ENCODE peak calls at places on chromosomes 1 and 21, in eight cellular contexts. B is lower lobe of right lung; F is CD8-positive, alpha-beta memory T cell; J is upper lobe of right lung; Q is brain microvascular endothelial cell; X is psoas muscle; O is foreskin fibroblast; M is right lobe of liver. R is an unnamed sample.

GRCh38 chr1:206422525-206422924 is 47.8 kb upstream of the IKBKE start:
- DNase-seq in J (no peak), B (no peak), F (no peak), X (no peak), M (peak), Q (no peak), O (no peak), R (no peak)

GRCh38 chr1:170162385-170163226 is 16.8 kb downstream of the NTMT2 start:
- DNase-seq in M (no peak), X (no peak), J (no peak), O (peak), B (no peak), F (no peak), Q (peak), R (peak)

GRCh38 chr1:205554016-205554811 is 49.7 kb downstream of the CDK18 start:
- DNase-seq in Q (no peak), J (no peak), X (no peak), M (no peak), B (no peak), O (no peak), F (no peak), R (no peak)

GRCh38 chr1:18645172-18646090 is 14.8 kb downstream of the PAX7 start:
- DNase-seq in M (no peak), F (peak), J (no peak), O (no peak), Q (no peak), X (no peak), B (no peak), R (no peak)

GRCh38 chr21:42337830-42338729 is 12.7 kb downstream of the TFF2 start:
- DNase-seq in X (peak), B (peak), Q (peak), O (peak), F (peak), J (peak), M (peak), R (peak)

GRCh38 chr1:245401881-245402598 is 247.3 kb downstream of the KIF26B start:
- DNase-seq in F (no peak), J (no peak), O (no peak), M (no peak), Q (no peak), X (no peak), B (no peak), R (no peak)

GRCh38 chr1:212959266-212960220 is 9.2 kb downstream of the VASH2 start:
- DNase-seq in M (no peak), F (no peak), Q (no peak), J (no peak), O (no peak), B (no peak), X (no peak), R (no peak)

GRCh38 chr21:32520885-32521735 is 64.2 kb downstream of the TCP10L start:
- DNase-seq in X (peak), O (peak), J (peak), M (peak), B (peak), F (no peak), Q (peak), R (peak)

GRCh38 chr1:95407864-95408291 is 173.9 kb downstream of the RWDD3 start:
- DNase-seq in J (no peak), O (no peak), M (no peak), F (no peak), X (no peak), B (no peak), Q (no peak), R (no peak)

GRCh38 chr1:91621360-91621759 is 120.7 kb downstream of the CDC7 start:
- DNase-seq in M (no peak), X (no peak), F (no peak), B (no peak), O (no peak), Q (no peak), J (no peak), R (no peak)

GRCh38 chr1:206470692-206471414 is 577 bp downstream of the IKBKE start:
- DNase-seq in O (peak), B (no peak), F (peak), X (no peak), J (peak), M (no peak), Q (peak), R (peak)

GRCh38 chr21:42285569-42286245 is 29.5 kb downstream of the TFF3 start:
- DNase-seq in J (no peak), M (no peak), O (no peak), X (no peak), F (no peak), Q (no peak), B (no peak), R (no peak)

GRCh38 chr1:75203415-75204277 is 69.5 kb downstream of the LHX8 start:
- DNase-seq in B (no peak), J (no peak), M (no peak), F (no peak), Q (peak), X (no peak), O (peak), R (no peak)

GRCh38 chr1:76865696-76866291 is 1.5 kb upstream of the ST6GALNAC5 start:
- DNase-seq in M (no peak), B (no peak), J (no peak), Q (no peak), F (no peak), X (no peak), O (no peak), R (no peak)

GRCh38 chr1:244751271-244751895 is 84.1 kb upstream of the COX20 start:
- DNase-seq in F (no peak), O (no peak), Q (no peak), J (peak), X (no peak), M (no peak), B (no peak), R (no peak)

GRCh38 chr1:214475331-214475730 is 76.1 kb downstream of the PTPN14 start:
- DNase-seq in Q (no peak), B (no peak), F (no peak), M (no peak), X (no peak), O (no peak), J (no peak), R (no peak)

GRCh38 chr1:156281281-156282142 is 1.1 kb downstream of the SMG5 start:
- DNase-seq in F (peak), J (no peak), Q (peak), M (no peak), O (peak), X (peak), B (no peak), R (peak)

GRCh38 chr21:27192286-27192685 is 225.4 kb upstream of the ADAMTS5 start:
- DNase-seq in X (no peak), F (no peak), M (no peak), Q (no peak), O (peak), B (no peak), J (no peak), R (no peak)

GRCh38 chr1:3610165-3610822 is 1.0 kb downstream of the MEGF6 start:
- DNase-seq in X (no peak), M (no peak), O (no peak), F (no peak), B (no peak), J (no peak), Q (no peak), R (no peak)

GRCh38 chr1:22875851-22876250 is 96.8 kb downstream of the LACTBL1 start:
- DNase-seq in F (no peak), B (no peak), Q (no peak), J (no peak), M (no peak), X (no peak), O (no peak), R (no peak)

GRCh38 chr1:41632788-41633575 is 148.5 kb upstream of the EDN2 start:
- DNase-seq in J (no peak), F (no peak), O (no peak), Q (no peak), X (no peak), B (no peak), M (no peak), R (no peak)

GRCh38 chr1:24127134-24127800 is 15.3 kb upstream of the MYOM3 start:
- DNase-seq in M (no peak), J (peak), B (no peak), F (no peak), O (no peak), X (no peak), Q (no peak), R (no peak)

GRCh38 chr1:207997486-207998268 is 86.8 kb upstream of the CD34 start:
- DNase-seq in J (peak), X (peak), F (peak), Q (peak), B (peak), O (peak), M (peak), R (peak)

GRCh38 chr1:13960376-13960987 is 260.5 kb downstream of the PRDM2 start:
- DNase-seq in F (peak), J (peak), B (peak), M (peak), X (peak), O (peak), Q (peak), R (peak)

GRCh38 chr1:157732755-157733154 is 32.2 kb upstream of the FCRL3 start:
- DNase-seq in B (no peak), Q (no peak), O (no peak), J (no peak), M (no peak), F (no peak), X (no peak), R (no peak)

GRCh38 chr1:227846265-227846858 is 30.9 kb downstream of the PRSS38 start:
- DNase-seq in M (no peak), O (no peak), J (no peak), Q (no peak), X (no peak), B (no peak), F (no peak), R (no peak)

GRCh38 chr1:42035205-42035829 is 116.6 kb upstream of the HIVEP3 start:
- DNase-seq in M (peak), Q (peak), O (peak), X (peak), B (peak), J (peak), F (no peak), R (peak)

GRCh38 chr21:32298148-32298559 is 501 bp upstream of the MRAP start:
- DNase-seq in M (peak), Q (no peak), F (no peak), B (no peak), O (peak), J (no peak), X (no peak), R (no peak)

GRCh38 chr21:31326478-31327247 is 17.4 kb downstream of the TIAM1 start:
- DNase-seq in O (peak), M (no peak), X (no peak), J (no peak), B (no peak), Q (no peak), F (peak), R (peak)

GRCh38 chr1:243748706-243749283 is 101.2 kb downstream of the AKT3 start:
- DNase-seq in X (no peak), O (peak), B (no peak), M (no peak), J (no peak), F (peak), Q (peak), R (no peak)

GRCh38 chr1:242219298-242219901 is 220.5 kb upstream of the MAP1LC3C start:
- DNase-seq in X (no peak), Q (no peak), B (no peak), O (no peak), J (no peak), F (no peak), M (no peak), R (no peak)

GRCh38 chr1:199010492-199010891 is 371.7 kb downstream of the PTPRC start:
- DNase-seq in F (no peak), B (no peak), O (no peak), J (no peak), Q (no peak), X (no peak), M (no peak), R (no peak)

DNA sequence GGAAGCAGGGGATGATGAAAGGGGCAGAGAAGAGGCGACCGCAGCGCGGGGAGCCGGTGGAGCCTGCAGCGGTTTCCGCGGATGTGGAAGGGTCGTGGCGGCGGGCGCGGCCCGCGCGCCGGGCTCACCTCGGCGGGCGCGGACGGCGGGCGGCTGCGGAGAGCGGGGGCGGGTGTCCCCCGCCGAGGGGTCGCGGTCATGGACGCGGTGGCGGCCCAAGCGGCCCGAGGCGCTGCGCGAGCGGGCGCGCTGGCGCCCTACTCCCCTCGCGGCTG is 571 bp downstream of the LPGAT1 start:
- DNase-seq in J (no peak), F (peak), Q (no peak), M (no peak), X (no peak), B (no peak), O (peak), R (no peak)
- H3K4me3 ChIP-seq in J (peak), F (no peak), Q (peak), M (peak), X (peak), B (peak), O (peak), R (peak)

GRCh38 chr1:5986018-5986417 is 6.2 kb downstream of the NPHP4 start:
- DNase-seq in B (peak), M (no peak), O (no peak), Q (no peak), F (no peak), J (peak), X (no peak), R (no peak)
- H3K4me3 ChIP-seq in B (no peak), M (no peak), O (no peak), Q (no peak), F (no peak), J (no peak), X (no peak), R (no peak)

GRCh38 chr1:150765229-150765976 is at the start of gene CTSS:
- DNase-seq in Q (no peak), X (no peak), M (no peak), J (no peak), F (peak), B (no peak), O (no peak), R (no peak)
- H3K4me3 ChIP-seq in Q (no peak), X (peak), M (peak), J (peak), F (peak), B (peak), O (no peak), R (peak)

GRCh38 chr1:225468270-225469020 is 40.6 kb upstream of the LBR start:
- DNase-seq in J (peak), Q (no peak), M (no peak), O (no peak), X (peak), F (peak), B (no peak), R (no peak)

GRCh38 chr1:225467193-225468020 is 39.6 kb upstream of the LBR start:
- DNase-seq in X (peak), M (peak), B (peak), Q (no peak), O (no peak), J (peak), F (peak), R (no peak)

GRCh38 chr1:225464851-225465792 is 37.3 kb upstream of the LBR start:
- DNase-seq in O (no peak), Q (no peak), X (peak), M (no peak), F (no peak), B (no peak), J (no peak), R (no peak)

GRCh38 chr1:225465793-225466517 is 38.1 kb upstream of the LBR start:
- DNase-seq in O (no peak), X (peak), Q (no peak), M (no peak), J (no peak), B (no peak), F (no peak), R (no peak)

DNA sequence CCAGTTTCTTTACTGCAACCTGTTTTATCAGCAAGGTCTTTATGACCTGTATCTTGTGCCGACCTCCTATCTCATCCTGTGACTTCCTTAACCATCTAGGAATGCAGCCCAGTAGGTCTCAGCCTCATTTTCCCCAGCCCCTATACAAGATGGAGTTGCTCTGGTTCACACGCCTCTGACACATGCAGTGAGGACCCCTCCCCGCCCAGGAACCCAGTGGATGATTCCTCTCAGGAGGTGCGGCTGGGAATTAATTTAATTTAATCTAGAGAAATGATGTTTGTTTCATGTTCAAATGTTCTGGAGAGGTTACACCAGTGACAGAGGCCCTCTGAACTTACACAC is 39.0 kb upstream of the LBR start:
- DNase-seq in Q (no peak), X (no peak), J (no peak), F (no peak), M (no peak), B (no peak), O (no peak), R (no peak)
- H3K4me3 ChIP-seq in Q (no peak), X (peak), J (peak), F (peak), M (no peak), B (peak), O (no peak), R (no peak)

GRCh38 chr21:25790122-25790951 is 55.6 kb downstream of the GABPA start:
- DNase-seq in O (peak), B (no peak), F (no peak), X (no peak), Q (peak), M (no peak), J (no peak), R (no peak)
- H3K4me3 ChIP-seq in O (peak), B (peak), F (peak), X (peak), Q (peak), M (peak), J (peak), R (peak)

DNA sequence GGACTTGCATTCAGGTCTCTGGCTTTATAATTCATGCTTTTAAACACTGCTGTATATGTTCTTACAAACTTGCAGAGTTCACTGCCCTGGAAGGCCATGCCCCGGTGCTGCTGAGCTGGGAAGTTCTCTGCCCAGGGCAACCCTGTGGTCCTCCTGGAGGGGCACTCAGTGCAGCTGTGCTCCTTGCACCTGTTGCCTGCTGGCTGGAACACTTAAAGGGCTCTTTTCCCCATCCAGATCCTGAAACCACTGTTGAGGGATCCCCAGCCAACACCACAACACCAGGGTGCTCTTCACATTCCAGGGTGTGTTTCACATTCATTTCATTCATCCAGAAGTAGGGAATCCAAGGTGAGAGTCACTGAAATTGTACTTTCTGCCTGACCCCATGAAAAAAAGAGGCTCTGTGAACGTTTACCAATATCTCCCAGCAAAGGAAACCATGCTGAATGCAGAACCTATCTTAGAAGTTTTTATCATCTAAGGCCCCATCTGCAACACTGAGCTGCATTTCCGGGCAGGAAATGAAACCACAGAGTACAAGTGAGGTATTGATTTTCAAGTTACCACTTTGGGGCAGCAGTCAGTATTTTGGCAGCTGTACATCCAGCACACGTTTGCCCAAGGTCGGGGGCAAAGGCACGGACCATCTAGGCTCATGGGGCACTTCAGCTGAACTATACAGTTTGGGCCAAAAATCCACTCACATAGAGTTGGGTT is 16.4 kb upstream of the KIAA0040 start:
- DNase-seq in F (peak), Q (no peak), B (no peak), M (peak), J (no peak), X (no peak), O (no peak), R (no peak)
- H3K4me3 ChIP-seq in F (peak), Q (no peak), B (no peak), M (no peak), J (no peak), X (no peak), O (no peak), R (no peak)

DNA sequence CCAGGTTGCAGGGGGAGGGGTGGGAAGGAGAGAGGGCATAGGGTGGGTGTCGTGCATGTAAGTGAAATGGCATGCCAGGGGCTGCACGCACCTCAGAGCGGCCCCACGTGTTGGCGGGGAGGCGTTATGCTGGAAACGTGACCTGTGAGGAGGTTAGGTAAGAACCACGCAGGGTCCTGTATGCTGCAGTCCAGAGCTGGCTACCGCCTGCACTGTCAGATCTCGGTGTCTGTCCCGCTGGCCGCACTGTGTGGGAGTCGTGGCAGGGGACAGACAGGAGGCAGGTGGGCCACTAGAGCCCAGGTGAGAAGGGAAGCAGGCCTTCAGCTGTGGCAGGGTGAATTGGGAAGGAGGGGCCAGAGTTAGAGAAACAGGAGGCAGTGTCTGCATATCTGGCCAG is 79.7 kb downstream of the GALNT2 start:
- DNase-seq in J (no peak), X (peak), O (no peak), B (no peak), Q (no peak), F (no peak), M (no peak), R (no peak)
- H3K4me3 ChIP-seq in J (no peak), X (no peak), O (no peak), B (no peak), Q (no peak), F (no peak), M (no peak), R (no peak)

GRCh38 chr1:111990026-111990877 is 784 bp upstream of the KCND3 start:
- DNase-seq in B (peak), F (no peak), Q (no peak), O (peak), X (peak), M (peak), J (peak), R (peak)
- H3K4me3 ChIP-seq in B (peak), F (no peak), Q (peak), O (peak), X (peak), M (peak), J (peak), R (peak)

GRCh38 chr21:16304189-16304588 is 574.4 kb downstream of the USP25 start:
- DNase-seq in J (no peak), Q (no peak), X (no peak), F (no peak), O (no peak), B (no peak), M (no peak), R (no peak)

GRCh38 chr21:16307256-16307655 is 577.5 kb downstream of the USP25 start:
- DNase-seq in M (no peak), J (no peak), X (no peak), F (no peak), B (no peak), Q (no peak), O (no peak), R (no peak)

GRCh38 chr21:16304700-16305099 is 574.9 kb downstream of the USP25 start:
- DNase-seq in Q (no peak), J (no peak), X (no peak), F (no peak), M (no peak), O (no peak), B (no peak), R (no peak)

GRCh38 chr21:16305686-16306085 is 575.9 kb downstream of the USP25 start:
- DNase-seq in F (no peak), M (no peak), O (no peak), B (no peak), Q (peak), X (peak), J (no peak), R (peak)

GRCh38 chr21:16302851-16303282 is 573.1 kb downstream of the USP25 start:
- DNase-seq in J (no peak), B (no peak), O (peak), F (no peak), M (peak), Q (peak), X (peak), R (peak)
- H3K4me3 ChIP-seq in J (no peak), B (no peak), O (no peak), F (no peak), M (no peak), Q (no peak), X (peak), R (no peak)

GRCh38 chr1:8015036-8015808 is 10.9 kb downstream of the ERRFI1 start:
- DNase-seq in M (peak), O (peak), J (no peak), X (no peak), Q (peak), F (peak), B (no peak), R (no peak)
- H3K4me3 ChIP-seq in M (no peak), O (no peak), J (peak), X (peak), Q (no peak), F (no peak), B (peak), R (no peak)